ENCODE peak calls at places on chromosomes 2 and 18, in ten cellular contexts. One of them, this sample, is unnamed.

GRCh38 chr2:151891566-151892194 is 63.5 kb upstream of the ARL5A start:
- DNase-seq in pancreas: no peak
- DNase-seq in HFF-Myc: no peak
- DNase-seq in tibial artery: no peak
- DNase-seq in left ventricle myocardium inferior: no peak
- DNase-seq in foreskin fibroblast: no peak
- DNase-seq in lung: no peak
- DNase-seq in H9: no peak
- DNase-seq in Peyer's patch: no peak
- DNase-seq in neural progenitor cell: no peak
- DNase-seq in this sample: no peak

GRCh38 chr2:112001136-112001764 is 53.8 kb upstream of the TMEM87B start:
- DNase-seq in pancreas: no peak
- DNase-seq in HFF-Myc: no peak
- DNase-seq in tibial artery: no peak
- DNase-seq in left ventricle myocardium inferior: no peak
- DNase-seq in foreskin fibroblast: no peak
- DNase-seq in lung: no peak
- DNase-seq in H9: no peak
- DNase-seq in Peyer's patch: no peak
- DNase-seq in neural progenitor cell: no peak
- DNase-seq in this sample: no peak

GRCh38 chr2:157164370-157164769 is 93.1 kb upstream of the GALNT5 start:
- DNase-seq in pancreas: peak
- DNase-seq in HFF-Myc: no peak
- DNase-seq in tibial artery: no peak
- DNase-seq in left ventricle myocardium inferior: no peak
- DNase-seq in foreskin fibroblast: no peak
- DNase-seq in lung: no peak
- DNase-seq in H9: no peak
- DNase-seq in Peyer's patch: no peak
- DNase-seq in neural progenitor cell: no peak
- DNase-seq in this sample: no peak

GRCh38 chr2:190105554-190105953 is 43.0 kb upstream of the MSTN start:
- DNase-seq in pancreas: no peak
- DNase-seq in HFF-Myc: no peak
- DNase-seq in tibial artery: no peak
- DNase-seq in left ventricle myocardium inferior: no peak
- DNase-seq in foreskin fibroblast: no peak
- DNase-seq in lung: no peak
- DNase-seq in H9: no peak
- DNase-seq in Peyer's patch: no peak
- DNase-seq in neural progenitor cell: no peak
- DNase-seq in this sample: no peak

GRCh38 chr18:42929857-42930256 is 185.6 kb downstream of the RIT2 start:
- DNase-seq in pancreas: no peak
- DNase-seq in HFF-Myc: peak
- DNase-seq in tibial artery: no peak
- DNase-seq in left ventricle myocardium inferior: no peak
- DNase-seq in foreskin fibroblast: no peak
- DNase-seq in lung: no peak
- DNase-seq in H9: no peak
- DNase-seq in Peyer's patch: no peak
- DNase-seq in neural progenitor cell: no peak
- DNase-seq in this sample: no peak

GRCh38 chr2:119475225-119475856 is 43.7 kb downstream of the TMEM37 start:
- DNase-seq in pancreas: no peak
- DNase-seq in HFF-Myc: no peak
- DNase-seq in tibial artery: no peak
- DNase-seq in left ventricle myocardium inferior: peak
- DNase-seq in foreskin fibroblast: no peak
- DNase-seq in lung: no peak
- DNase-seq in H9: peak
- DNase-seq in Peyer's patch: no peak
- DNase-seq in neural progenitor cell: peak
- DNase-seq in this sample: no peak

GRCh38 chr2:177000408-177000807 is 212.2 kb upstream of the HNRNPA3 start:
- DNase-seq in pancreas: no peak
- DNase-seq in HFF-Myc: no peak
- DNase-seq in tibial artery: no peak
- DNase-seq in left ventricle myocardium inferior: no peak
- DNase-seq in foreskin fibroblast: no peak
- DNase-seq in lung: no peak
- DNase-seq in H9: no peak
- DNase-seq in Peyer's patch: no peak
- DNase-seq in neural progenitor cell: no peak
- DNase-seq in this sample: no peak

GRCh38 chr2:64400733-64401500 is 53.0 kb upstream of the LGALSL start:
- DNase-seq in pancreas: no peak
- DNase-seq in HFF-Myc: no peak
- DNase-seq in tibial artery: no peak
- DNase-seq in left ventricle myocardium inferior: no peak
- DNase-seq in foreskin fibroblast: no peak
- DNase-seq in lung: no peak
- DNase-seq in H9: no peak
- DNase-seq in Peyer's patch: peak
- DNase-seq in neural progenitor cell: peak
- DNase-seq in this sample: no peak

GRCh38 chr18:23627964-23628363 is 34.7 kb downstream of the ANKRD29 start:
- DNase-seq in pancreas: no peak
- DNase-seq in HFF-Myc: no peak
- DNase-seq in tibial artery: no peak
- DNase-seq in left ventricle myocardium inferior: no peak
- DNase-seq in foreskin fibroblast: no peak
- DNase-seq in lung: no peak
- DNase-seq in H9: no peak
- DNase-seq in Peyer's patch: no peak
- DNase-seq in neural progenitor cell: no peak
- DNase-seq in this sample: no peak

DNA sequence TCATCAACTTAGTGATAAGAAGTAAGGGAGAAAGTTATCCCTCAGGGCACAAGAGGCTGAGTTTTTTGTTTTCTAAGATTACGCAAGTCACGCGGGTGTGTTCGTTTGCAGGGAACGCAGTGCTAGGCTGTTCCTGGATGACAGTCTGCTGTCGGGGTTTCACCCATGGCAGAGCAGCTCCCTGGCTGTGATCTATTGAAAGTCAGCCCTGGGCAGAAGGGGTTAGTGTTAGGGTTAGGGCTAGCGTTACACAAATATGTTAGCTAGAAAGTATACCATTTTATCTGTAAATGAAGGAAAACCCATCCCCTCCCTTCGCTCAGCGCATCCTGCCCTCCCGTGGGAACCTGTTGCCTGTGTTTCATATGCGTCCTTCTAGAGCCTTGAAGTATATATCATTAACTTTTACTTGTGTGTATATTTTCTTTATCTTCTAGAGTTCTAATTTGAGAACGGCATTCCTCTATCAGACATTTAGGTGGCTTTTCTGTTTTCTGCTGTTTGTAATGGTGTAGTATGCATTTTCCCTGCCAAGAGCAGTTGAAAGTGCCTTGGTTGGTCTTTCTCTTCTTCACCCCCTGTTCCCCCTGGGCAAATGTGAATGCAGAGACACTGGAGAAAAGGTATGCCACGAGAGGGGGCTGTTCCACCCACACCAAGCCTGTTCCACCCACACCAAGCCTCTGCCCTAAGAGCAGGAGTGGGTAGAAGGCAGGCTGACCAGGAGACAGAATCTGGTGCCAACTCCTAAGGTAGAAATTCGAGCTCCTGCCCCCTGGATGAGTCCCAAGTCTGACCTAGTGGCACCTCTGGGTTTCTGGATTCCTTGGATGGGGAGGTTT is 47.0 kb downstream of the ARMC9 start:
- DNase-seq in pancreas: no peak
- DNase-seq in HFF-Myc: no peak
- DNase-seq in tibial artery: no peak
- DNase-seq in left ventricle myocardium inferior: no peak
- DNase-seq in foreskin fibroblast: no peak
- DNase-seq in lung: no peak
- DNase-seq in H9: no peak
- DNase-seq in Peyer's patch: no peak
- DNase-seq in neural progenitor cell: no peak
- DNase-seq in this sample: no peak
- TF ChIP-seq CTCF in pancreas: no peak
- TF ChIP-seq CTCF in HFF-Myc: no peak
- TF ChIP-seq CTCF in tibial artery: no peak
- TF ChIP-seq CTCF in left ventricle myocardium inferior: peak
- TF ChIP-seq CTCF in foreskin fibroblast: no peak
- TF ChIP-seq CTCF in lung: no peak
- TF ChIP-seq CTCF in H9: peak
- TF ChIP-seq CTCF in Peyer's patch: no peak
- TF ChIP-seq CTCF in neural progenitor cell: no peak
- TF ChIP-seq CTCF in this sample: peak

DNA sequence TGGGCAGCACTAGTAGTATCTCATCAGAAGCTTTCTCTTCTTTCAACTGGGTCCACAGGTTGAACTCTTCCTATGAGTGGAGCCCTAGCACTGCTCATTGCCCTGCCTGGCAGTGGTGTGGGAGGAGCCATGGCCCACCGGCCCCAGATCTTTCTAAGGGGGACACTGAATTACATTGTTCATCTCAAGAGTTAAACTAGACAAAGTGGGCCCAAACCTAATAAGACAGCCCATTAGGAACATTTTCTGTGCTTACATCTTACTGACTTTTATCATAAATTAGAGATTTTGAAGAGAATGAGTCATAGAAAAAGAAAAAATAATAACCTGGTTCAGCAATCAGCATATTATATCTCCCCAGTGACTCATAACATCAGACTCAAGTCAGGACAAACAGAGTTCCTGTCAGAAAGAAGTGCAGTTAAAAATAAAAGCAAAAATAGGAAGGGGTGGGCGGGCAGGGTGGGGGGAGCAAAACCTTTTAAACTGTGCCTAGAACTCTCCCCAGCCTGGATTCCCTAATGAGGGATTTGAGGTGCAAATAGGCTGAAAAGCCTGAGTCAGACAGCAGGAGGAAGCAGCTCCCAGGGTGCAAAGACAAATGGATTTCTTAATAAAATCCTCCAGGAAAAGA is 161.6 kb upstream of the TRIB2 start:
- DNase-seq in pancreas: no peak
- DNase-seq in HFF-Myc: no peak
- DNase-seq in tibial artery: no peak
- DNase-seq in left ventricle myocardium inferior: no peak
- DNase-seq in foreskin fibroblast: peak
- DNase-seq in lung: no peak
- DNase-seq in H9: no peak
- DNase-seq in Peyer's patch: no peak
- DNase-seq in neural progenitor cell: peak
- DNase-seq in this sample: no peak
- TF ChIP-seq CTCF in pancreas: no peak
- TF ChIP-seq CTCF in HFF-Myc: peak
- TF ChIP-seq CTCF in tibial artery: no peak
- TF ChIP-seq CTCF in left ventricle myocardium inferior: peak
- TF ChIP-seq CTCF in foreskin fibroblast: no peak
- TF ChIP-seq CTCF in lung: no peak
- TF ChIP-seq CTCF in H9: peak
- TF ChIP-seq CTCF in Peyer's patch: no peak
- TF ChIP-seq CTCF in neural progenitor cell: peak
- TF ChIP-seq CTCF in this sample: no peak

DNA sequence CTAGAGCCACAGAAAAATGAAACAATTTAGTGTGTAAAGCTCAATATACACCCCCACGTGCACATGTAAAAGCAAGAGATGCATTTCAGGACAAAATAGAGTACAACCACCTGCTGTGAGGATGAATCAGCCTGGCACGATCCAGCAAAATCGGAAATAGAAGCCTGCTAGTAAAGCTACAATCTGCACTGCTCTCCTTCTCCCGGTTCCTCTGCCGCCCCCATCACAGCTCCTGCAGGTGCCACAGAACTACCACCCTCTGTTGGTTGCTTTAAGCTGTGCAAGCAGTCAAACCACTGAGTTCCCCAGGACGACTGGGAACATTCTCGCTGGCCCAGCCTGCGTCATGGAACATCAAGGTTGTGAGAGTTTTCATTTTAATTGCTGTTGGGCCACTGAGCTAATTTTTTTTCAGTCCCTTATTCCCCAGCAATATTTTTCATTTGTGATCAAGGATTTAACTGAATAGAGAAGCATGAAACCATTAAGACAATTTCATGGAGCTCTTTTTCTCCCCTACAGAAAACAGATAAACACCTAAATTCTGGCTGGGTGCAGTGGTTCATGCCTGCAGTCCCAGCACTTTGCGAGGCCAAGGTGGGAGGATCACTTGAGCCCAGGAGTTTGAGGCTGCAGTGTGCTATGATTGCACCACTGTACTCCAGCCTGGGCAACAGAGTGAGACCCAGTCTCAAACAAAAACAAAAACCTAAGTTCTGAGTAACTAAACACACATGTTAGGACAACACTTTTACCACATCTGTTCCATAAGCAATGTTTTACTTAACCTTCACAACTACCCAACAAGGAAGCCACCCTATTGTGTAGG is 47.6 kb upstream of the MAPRE3 start:
- DNase-seq in pancreas: no peak
- DNase-seq in HFF-Myc: peak
- DNase-seq in tibial artery: peak
- DNase-seq in left ventricle myocardium inferior: peak
- DNase-seq in foreskin fibroblast: no peak
- DNase-seq in lung: no peak
- DNase-seq in H9: peak
- DNase-seq in Peyer's patch: no peak
- DNase-seq in neural progenitor cell: peak
- DNase-seq in this sample: peak
- TF ChIP-seq CTCF in pancreas: peak
- TF ChIP-seq CTCF in HFF-Myc: peak
- TF ChIP-seq CTCF in tibial artery: peak
- TF ChIP-seq CTCF in left ventricle myocardium inferior: peak
- TF ChIP-seq CTCF in foreskin fibroblast: peak
- TF ChIP-seq CTCF in lung: no peak
- TF ChIP-seq CTCF in H9: peak
- TF ChIP-seq CTCF in Peyer's patch: peak
- TF ChIP-seq CTCF in neural progenitor cell: peak
- TF ChIP-seq CTCF in this sample: peak

DNA sequence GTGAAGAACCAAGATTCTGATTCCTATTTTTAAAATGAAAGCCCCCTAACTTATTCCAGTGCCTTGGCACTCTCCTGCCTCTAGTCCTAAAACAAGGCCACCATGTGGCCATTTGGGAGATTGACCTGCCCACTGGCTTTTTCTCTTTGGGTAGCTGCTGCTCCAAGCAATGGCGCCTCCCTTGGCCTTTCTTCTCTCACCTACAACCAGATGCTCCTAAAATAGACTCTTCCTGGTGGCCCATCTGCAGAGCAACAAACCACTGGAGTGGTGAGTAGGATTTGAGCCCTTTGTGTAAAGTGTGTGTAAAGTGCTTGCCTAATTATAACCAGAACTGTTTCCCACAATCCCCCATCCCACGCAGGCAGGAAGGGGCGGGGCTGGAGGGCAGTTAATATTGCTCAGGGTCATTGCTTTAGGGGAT is 114.2 kb downstream of the FHOD3 start:
- DNase-seq in pancreas: no peak
- DNase-seq in HFF-Myc: peak
- DNase-seq in tibial artery: no peak
- DNase-seq in left ventricle myocardium inferior: no peak
- DNase-seq in foreskin fibroblast: peak
- DNase-seq in lung: no peak
- DNase-seq in H9: peak
- DNase-seq in Peyer's patch: no peak
- DNase-seq in neural progenitor cell: peak
- DNase-seq in this sample: no peak
- TF ChIP-seq CTCF in pancreas: no peak
- TF ChIP-seq CTCF in HFF-Myc: peak
- TF ChIP-seq CTCF in tibial artery: no peak
- TF ChIP-seq CTCF in left ventricle myocardium inferior: peak
- TF ChIP-seq CTCF in foreskin fibroblast: peak
- TF ChIP-seq CTCF in lung: no peak
- TF ChIP-seq CTCF in H9: peak
- TF ChIP-seq CTCF in Peyer's patch: no peak
- TF ChIP-seq CTCF in neural progenitor cell: peak
- TF ChIP-seq CTCF in this sample: peak